ENCODE peak calls at places on chromosomes 16 and 17, in five cellular contexts. One of them, this sample, is unnamed.

GRCh38 chr16:4679854-4680636 is 13.3 kb upstream of the NUDT16L1 start:
- DNase-seq in NCI-H1417: no peak
- DNase-seq in endodermal cell: peak; percentile 43
- DNase-seq in stimulated activated CD8-positive, alpha-beta memory T cell treated with anti-CD3 and anti-CD28 coated beads, Interleukin-7, amount 100 ng/mL, for 1 hour: no peak
- DNase-seq in neural progenitor cell: no peak
- DNase-seq in this sample: no peak

GRCh38 chr17:35713069-35713728 is 18.2 kb upstream of the RASL10B start:
- DNase-seq in neural progenitor cell: no peak
- DNase-seq in NCI-H1417: no peak
- DNase-seq in endodermal cell: no peak
- DNase-seq in stimulated activated CD8-positive, alpha-beta memory T cell treated with anti-CD3 and anti-CD28 coated beads, Interleukin-7, amount 100 ng/mL, for 1 hour: no peak
- DNase-seq in this sample: peak; percentile 62

GRCh38 chr16:3259097-3259496 is 2.7 kb upstream of the MEFV start:
- DNase-seq in stimulated activated CD8-positive, alpha-beta memory T cell treated with anti-CD3 and anti-CD28 coated beads, Interleukin-7, amount 100 ng/mL, for 1 hour: no peak
- DNase-seq in endodermal cell: no peak
- DNase-seq in NCI-H1417: no peak
- DNase-seq in neural progenitor cell: no peak
- DNase-seq in this sample: no peak

GRCh38 chr17:76599699-76600460 is 14.2 kb upstream of the ST6GALNAC2 start:
- DNase-seq in NCI-H1417: no peak
- DNase-seq in neural progenitor cell: no peak
- DNase-seq in endodermal cell: no peak
- DNase-seq in stimulated activated CD8-positive, alpha-beta memory T cell treated with anti-CD3 and anti-CD28 coated beads, Interleukin-7, amount 100 ng/mL, for 1 hour: no peak
- DNase-seq in this sample: no peak

GRCh38 chr17:72778161-72779151 is 314.0 kb downstream of the SLC39A11 start:
- DNase-seq in stimulated activated CD8-positive, alpha-beta memory T cell treated with anti-CD3 and anti-CD28 coated beads, Interleukin-7, amount 100 ng/mL, for 1 hour: no peak
- DNase-seq in endodermal cell: no peak
- DNase-seq in NCI-H1417: no peak
- DNase-seq in neural progenitor cell: no peak
- DNase-seq in this sample: no peak

GRCh38 chr17:29929544-29930398 is at the start of gene SSH2:
- DNase-seq in neural progenitor cell: peak; percentile 99
- DNase-seq in stimulated activated CD8-positive, alpha-beta memory T cell treated with anti-CD3 and anti-CD28 coated beads, Interleukin-7, amount 100 ng/mL, for 1 hour: peak; percentile 73
- DNase-seq in endodermal cell: peak; percentile 98
- DNase-seq in NCI-H1417: peak; percentile 90
- DNase-seq in this sample: peak; percentile 44

GRCh38 chr17:41009301-41009760 is 403 bp upstream of the KRTAP3-1 start:
- DNase-seq in neural progenitor cell: peak; percentile 56
- DNase-seq in endodermal cell: peak; percentile 75
- DNase-seq in stimulated activated CD8-positive, alpha-beta memory T cell treated with anti-CD3 and anti-CD28 coated beads, Interleukin-7, amount 100 ng/mL, for 1 hour: no peak
- DNase-seq in NCI-H1417: peak; percentile 38
- DNase-seq in this sample: no peak

GRCh38 chr16:84288902-84289301 is 5.8 kb upstream of the WFDC1 start:
- DNase-seq in endodermal cell: no peak
- DNase-seq in NCI-H1417: no peak
- DNase-seq in stimulated activated CD8-positive, alpha-beta memory T cell treated with anti-CD3 and anti-CD28 coated beads, Interleukin-7, amount 100 ng/mL, for 1 hour: no peak
- DNase-seq in neural progenitor cell: no peak
- DNase-seq in this sample: no peak

GRCh38 chr17:40315678-40316570 is 6.9 kb downstream of the RARA start:
- DNase-seq in NCI-H1417: no peak
- DNase-seq in endodermal cell: peak; percentile 62
- DNase-seq in neural progenitor cell: no peak
- DNase-seq in stimulated activated CD8-positive, alpha-beta memory T cell treated with anti-CD3 and anti-CD28 coated beads, Interleukin-7, amount 100 ng/mL, for 1 hour: no peak
- DNase-seq in this sample: no peak

GRCh38 chr17:82107341-82107860 is 9.4 kb upstream of the FASN start:
- DNase-seq in endodermal cell: peak; percentile 76
- DNase-seq in stimulated activated CD8-positive, alpha-beta memory T cell treated with anti-CD3 and anti-CD28 coated beads, Interleukin-7, amount 100 ng/mL, for 1 hour: no peak
- DNase-seq in neural progenitor cell: no peak
- DNase-seq in NCI-H1417: peak; percentile 22
- DNase-seq in this sample: no peak

GRCh38 chr16:55943257-55943656 is 68.1 kb upstream of the CES5A start:
- DNase-seq in endodermal cell: no peak
- DNase-seq in NCI-H1417: no peak
- DNase-seq in neural progenitor cell: no peak
- DNase-seq in stimulated activated CD8-positive, alpha-beta memory T cell treated with anti-CD3 and anti-CD28 coated beads, Interleukin-7, amount 100 ng/mL, for 1 hour: no peak
- DNase-seq in this sample: no peak

GRCh38 chr17:4852504-4853075 is 19.4 kb downstream of the MINK1 start:
- DNase-seq in stimulated activated CD8-positive, alpha-beta memory T cell treated with anti-CD3 and anti-CD28 coated beads, Interleukin-7, amount 100 ng/mL, for 1 hour: no peak
- DNase-seq in endodermal cell: no peak
- DNase-seq in neural progenitor cell: no peak
- DNase-seq in NCI-H1417: no peak
- DNase-seq in this sample: no peak

GRCh38 chr17:82098939-82099765 is 1.1 kb upstream of the FASN start:
- DNase-seq in neural progenitor cell: peak; percentile 56
- DNase-seq in stimulated activated CD8-positive, alpha-beta memory T cell treated with anti-CD3 and anti-CD28 coated beads, Interleukin-7, amount 100 ng/mL, for 1 hour: no peak
- DNase-seq in endodermal cell: peak; percentile 81
- DNase-seq in NCI-H1417: peak; percentile 87
- DNase-seq in this sample: no peak

GRCh38 chr17:62781826-62782225 is 26.3 kb downstream of the MARCHF10 start:
- DNase-seq in endodermal cell: no peak
- DNase-seq in neural progenitor cell: no peak
- DNase-seq in NCI-H1417: no peak
- DNase-seq in stimulated activated CD8-positive, alpha-beta memory T cell treated with anti-CD3 and anti-CD28 coated beads, Interleukin-7, amount 100 ng/mL, for 1 hour: no peak
- DNase-seq in this sample: no peak

GRCh38 chr16:2276501-2277195 is 8.7 kb upstream of the RNPS1 start:
- DNase-seq in stimulated activated CD8-positive, alpha-beta memory T cell treated with anti-CD3 and anti-CD28 coated beads, Interleukin-7, amount 100 ng/mL, for 1 hour: no peak
- DNase-seq in neural progenitor cell: no peak
- DNase-seq in endodermal cell: peak; percentile 43
- DNase-seq in NCI-H1417: no peak
- DNase-seq in this sample: no peak

GRCh38 chr17:42846594-42847280 is 2.4 kb downstream of the AOC2 start:
- DNase-seq in endodermal cell: no peak
- DNase-seq in stimulated activated CD8-positive, alpha-beta memory T cell treated with anti-CD3 and anti-CD28 coated beads, Interleukin-7, amount 100 ng/mL, for 1 hour: no peak
- DNase-seq in NCI-H1417: no peak
- DNase-seq in neural progenitor cell: no peak
- DNase-seq in this sample: no peak

GRCh38 chr17:65656390-65657250 is 95.2 kb upstream of the AXIN2 start:
- DNase-seq in endodermal cell: no peak
- DNase-seq in neural progenitor cell: no peak
- DNase-seq in stimulated activated CD8-positive, alpha-beta memory T cell treated with anti-CD3 and anti-CD28 coated beads, Interleukin-7, amount 100 ng/mL, for 1 hour: no peak
- DNase-seq in NCI-H1417: no peak
- DNase-seq in this sample: no peak

GRCh38 chr17:67293251-67294203 is 48.5 kb upstream of the HELZ start:
- DNase-seq in stimulated activated CD8-positive, alpha-beta memory T cell treated with anti-CD3 and anti-CD28 coated beads, Interleukin-7, amount 100 ng/mL, for 1 hour: peak; percentile 44
- DNase-seq in NCI-H1417: no peak
- DNase-seq in endodermal cell: peak; percentile 93
- DNase-seq in neural progenitor cell: peak; percentile 75
- DNase-seq in this sample: no peak

GRCh38 chr17:76150712-76151622 is 9.9 kb upstream of the FOXJ1 start:
- DNase-seq in stimulated activated CD8-positive, alpha-beta memory T cell treated with anti-CD3 and anti-CD28 coated beads, Interleukin-7, amount 100 ng/mL, for 1 hour: no peak
- DNase-seq in NCI-H1417: no peak
- DNase-seq in neural progenitor cell: no peak
- DNase-seq in endodermal cell: peak; percentile 42
- DNase-seq in this sample: no peak

GRCh38 chr16:71896688-71897368 is 1.5 kb downstream of the IST1 start:
- DNase-seq in NCI-H1417: no peak
- DNase-seq in neural progenitor cell: peak; percentile 13
- DNase-seq in endodermal cell: no peak
- DNase-seq in stimulated activated CD8-positive, alpha-beta memory T cell treated with anti-CD3 and anti-CD28 coated beads, Interleukin-7, amount 100 ng/mL, for 1 hour: no peak
- DNase-seq in this sample: no peak

GRCh38 chr16:15052747-15053476 is 3.0 kb downstream of the NTAN1 start:
- DNase-seq in neural progenitor cell: no peak
- DNase-seq in NCI-H1417: no peak
- DNase-seq in endodermal cell: no peak
- DNase-seq in stimulated activated CD8-positive, alpha-beta memory T cell treated with anti-CD3 and anti-CD28 coated beads, Interleukin-7, amount 100 ng/mL, for 1 hour: no peak
- DNase-seq in this sample: no peak

GRCh38 chr16:1744338-1744840 is 27.0 kb downstream of the NME3 start:
- DNase-seq in stimulated activated CD8-positive, alpha-beta memory T cell treated with anti-CD3 and anti-CD28 coated beads, Interleukin-7, amount 100 ng/mL, for 1 hour: no peak
- DNase-seq in endodermal cell: no peak
- DNase-seq in NCI-H1417: no peak
- DNase-seq in neural progenitor cell: no peak
- DNase-seq in this sample: no peak

GRCh38 chr17:30780343-30780742 is 44.1 kb downstream of the CRLF3 start:
- DNase-seq in NCI-H1417: no peak
- DNase-seq in endodermal cell: no peak
- DNase-seq in neural progenitor cell: no peak
- DNase-seq in stimulated activated CD8-positive, alpha-beta memory T cell treated with anti-CD3 and anti-CD28 coated beads, Interleukin-7, amount 100 ng/mL, for 1 hour: no peak
- DNase-seq in this sample: no peak

GRCh38 chr17:83132251-83133081 is 53.1 kb downstream of the METRNL start:
- DNase-seq in endodermal cell: peak; percentile 43
- DNase-seq in neural progenitor cell: no peak
- DNase-seq in NCI-H1417: no peak
- DNase-seq in stimulated activated CD8-positive, alpha-beta memory T cell treated with anti-CD3 and anti-CD28 coated beads, Interleukin-7, amount 100 ng/mL, for 1 hour: no peak
- DNase-seq in this sample: no peak

GRCh38 chr17:16255481-16255901 is 38.5 kb downstream of the PIGL start:
- DNase-seq in neural progenitor cell: peak; percentile 70
- DNase-seq in endodermal cell: peak; percentile 72
- DNase-seq in NCI-H1417: no peak
- DNase-seq in stimulated activated CD8-positive, alpha-beta memory T cell treated with anti-CD3 and anti-CD28 coated beads, Interleukin-7, amount 100 ng/mL, for 1 hour: no peak
- DNase-seq in this sample: peak; percentile 15

GRCh38 chr17:72516772-72517399 is 396.1 kb downstream of the SOX9 start:
- DNase-seq in endodermal cell: no peak
- DNase-seq in stimulated activated CD8-positive, alpha-beta memory T cell treated with anti-CD3 and anti-CD28 coated beads, Interleukin-7, amount 100 ng/mL, for 1 hour: no peak
- DNase-seq in neural progenitor cell: peak; percentile 48
- DNase-seq in NCI-H1417: no peak
- DNase-seq in this sample: no peak

GRCh38 chr17:77516902-77517301 is 376.1 kb downstream of the SEC14L1 start:
- DNase-seq in stimulated activated CD8-positive, alpha-beta memory T cell treated with anti-CD3 and anti-CD28 coated beads, Interleukin-7, amount 100 ng/mL, for 1 hour: no peak
- DNase-seq in NCI-H1417: no peak
- DNase-seq in neural progenitor cell: no peak
- DNase-seq in endodermal cell: no peak
- DNase-seq in this sample: no peak

GRCh38 chr17:58319181-58320162 is 9.1 kb downstream of the TSPOAP1 start:
- DNase-seq in NCI-H1417: no peak
- DNase-seq in stimulated activated CD8-positive, alpha-beta memory T cell treated with anti-CD3 and anti-CD28 coated beads, Interleukin-7, amount 100 ng/mL, for 1 hour: no peak
- DNase-seq in endodermal cell: peak; percentile 86
- DNase-seq in neural progenitor cell: no peak
- DNase-seq in this sample: no peak

GRCh38 chr16:68003031-68003430 is 3.7 kb upstream of the DPEP2 start:
- DNase-seq in NCI-H1417: no peak
- DNase-seq in neural progenitor cell: no peak
- DNase-seq in endodermal cell: no peak
- DNase-seq in stimulated activated CD8-positive, alpha-beta memory T cell treated with anti-CD3 and anti-CD28 coated beads, Interleukin-7, amount 100 ng/mL, for 1 hour: no peak
- DNase-seq in this sample: no peak

GRCh38 chr16:57283214-57283955 is 1.1 kb downstream of the PLLP start:
- DNase-seq in neural progenitor cell: no peak
- DNase-seq in NCI-H1417: no peak
- DNase-seq in endodermal cell: no peak
- DNase-seq in stimulated activated CD8-positive, alpha-beta memory T cell treated with anti-CD3 and anti-CD28 coated beads, Interleukin-7, amount 100 ng/mL, for 1 hour: no peak
- DNase-seq in this sample: no peak

GRCh38 chr17:312476-313148 is 40.0 kb downstream of the RPH3AL start:
- DNase-seq in stimulated activated CD8-positive, alpha-beta memory T cell treated with anti-CD3 and anti-CD28 coated beads, Interleukin-7, amount 100 ng/mL, for 1 hour: no peak
- DNase-seq in NCI-H1417: no peak
- DNase-seq in endodermal cell: no peak
- DNase-seq in neural progenitor cell: no peak
- DNase-seq in this sample: no peak

This sample was measured in thoracic aorta.